ENCODE peak calls at places on chromosomes 6 and 20, in five cellular contexts. N, V, M, J and A are unnamed samples.

GRCh38 chr6:169944415-169944814 is 193.0 kb downstream of the ERMARD start:
- DNase-seq in N (no peak), V (no peak), M (no peak), J (no peak), A (no peak)

GRCh38 chr6:125273965-125274364 is 27.8 kb downstream of the HDDC2 start:
- DNase-seq in N (peak), V (no peak), M (no peak), J (no peak), A (no peak)

GRCh38 chr6:33840064-33840926 is 36.5 kb upstream of the MLN start:
- DNase-seq in N (peak), V (no peak), M (peak), J (no peak), A (no peak)

GRCh38 chr6:105603779-105604592 is 201.1 kb upstream of the PREP start:
- DNase-seq in N (no peak), V (no peak), M (no peak), J (no peak), A (no peak)

GRCh38 chr20:37821691-37822655 is 81.0 kb upstream of the VSTM2L start:
- DNase-seq in N (no peak), V (no peak), M (peak), J (no peak), A (no peak)

GRCh38 chr6:80923816-80924215 is 817.3 kb downstream of the BCKDHB start:
- DNase-seq in N (no peak), V (no peak), M (no peak), J (no peak), A (no peak)

GRCh38 chr6:33187809-33188208 is 4.5 kb downstream of the COL11A2 start:
- DNase-seq in N (no peak), V (no peak), M (no peak), J (no peak), A (no peak)

GRCh38 chr20:54173653-54174451 is at the start of gene CYP24A1:
- DNase-seq in N (no peak), V (no peak), M (no peak), J (no peak), A (no peak)

GRCh38 chr6:147909645-147910044 is 401.2 kb downstream of the SAMD5 start:
- DNase-seq in N (no peak), V (no peak), M (no peak), J (no peak), A (no peak)

DNA sequence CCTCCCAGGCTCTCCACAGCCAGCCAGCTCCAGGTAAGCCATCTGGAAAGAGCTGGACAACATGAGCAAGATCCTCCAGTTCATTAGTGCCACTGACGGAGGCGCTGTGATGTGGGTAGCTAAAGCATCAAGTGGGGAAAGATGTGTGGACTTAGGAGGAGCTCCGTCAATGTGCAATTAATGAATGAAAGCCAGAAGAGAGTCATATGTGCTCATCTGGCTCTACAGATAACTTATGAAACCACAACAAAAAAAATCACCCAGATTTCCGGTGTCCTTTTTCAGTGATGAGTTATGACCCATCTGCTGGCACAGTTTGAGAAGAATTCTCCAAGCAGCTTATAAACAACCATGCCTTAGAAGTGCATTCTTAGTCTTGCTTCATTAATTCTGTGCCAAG is 311.7 kb upstream of the PLCB4 start:
- DNase-seq in N (no peak), V (no peak), M (peak), J (no peak), A (no peak)
- TF ChIP-seq CTCF in N (no peak), V (no peak), M (peak), J (no peak), A (no peak)

DNA sequence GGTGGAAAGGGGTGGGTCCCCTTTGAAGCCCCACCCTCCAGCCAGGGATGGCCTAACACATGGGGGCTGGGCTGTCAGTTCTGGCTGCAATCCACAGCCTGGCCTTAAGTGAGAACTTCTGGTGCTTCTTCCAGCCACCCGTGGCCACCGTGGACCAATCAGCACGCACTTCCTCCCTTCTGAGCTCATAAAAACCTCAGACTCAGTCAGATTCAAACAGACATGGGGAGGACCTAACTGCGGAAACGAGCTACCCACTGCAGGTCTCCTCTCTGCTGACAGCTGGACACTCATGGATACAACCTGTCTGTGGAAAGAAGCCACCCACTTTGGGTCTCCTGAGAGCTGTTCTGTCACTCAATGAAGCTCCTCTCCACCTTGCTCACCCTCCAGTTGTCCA is 20.4 kb upstream of the ZNF391 start:
- DNase-seq in N (no peak), V (no peak), M (no peak), J (no peak), A (no peak)
- TF ChIP-seq CTCF in N (no peak), V (no peak), M (no peak), J (no peak), A (no peak)

GRCh38 chr6:139253656-139254055 is 38.1 kb downstream of the TXLNB start:
- DNase-seq in N (no peak), V (no peak), M (no peak), J (no peak), A (no peak)

GRCh38 chr6:139250296-139251274 is 41.2 kb downstream of the TXLNB start:
- DNase-seq in N (peak), V (peak), M (no peak), J (no peak), A (no peak)

GRCh38 chr6:139254196-139254595 is 37.6 kb downstream of the TXLNB start:
- DNase-seq in N (no peak), V (no peak), M (no peak), J (no peak), A (no peak)

GRCh38 chr6:139251377-139252017 is 40.3 kb downstream of the TXLNB start:
- DNase-seq in N (peak), V (no peak), M (no peak), J (no peak), A (no peak)

GRCh38 chr6:139252018-139252390 is 39.8 kb downstream of the TXLNB start:
- DNase-seq in N (no peak), V (no peak), M (no peak), J (no peak), A (no peak)
- TF ChIP-seq CTCF in N (no peak), V (peak), M (no peak), J (no peak), A (no peak)

DNA sequence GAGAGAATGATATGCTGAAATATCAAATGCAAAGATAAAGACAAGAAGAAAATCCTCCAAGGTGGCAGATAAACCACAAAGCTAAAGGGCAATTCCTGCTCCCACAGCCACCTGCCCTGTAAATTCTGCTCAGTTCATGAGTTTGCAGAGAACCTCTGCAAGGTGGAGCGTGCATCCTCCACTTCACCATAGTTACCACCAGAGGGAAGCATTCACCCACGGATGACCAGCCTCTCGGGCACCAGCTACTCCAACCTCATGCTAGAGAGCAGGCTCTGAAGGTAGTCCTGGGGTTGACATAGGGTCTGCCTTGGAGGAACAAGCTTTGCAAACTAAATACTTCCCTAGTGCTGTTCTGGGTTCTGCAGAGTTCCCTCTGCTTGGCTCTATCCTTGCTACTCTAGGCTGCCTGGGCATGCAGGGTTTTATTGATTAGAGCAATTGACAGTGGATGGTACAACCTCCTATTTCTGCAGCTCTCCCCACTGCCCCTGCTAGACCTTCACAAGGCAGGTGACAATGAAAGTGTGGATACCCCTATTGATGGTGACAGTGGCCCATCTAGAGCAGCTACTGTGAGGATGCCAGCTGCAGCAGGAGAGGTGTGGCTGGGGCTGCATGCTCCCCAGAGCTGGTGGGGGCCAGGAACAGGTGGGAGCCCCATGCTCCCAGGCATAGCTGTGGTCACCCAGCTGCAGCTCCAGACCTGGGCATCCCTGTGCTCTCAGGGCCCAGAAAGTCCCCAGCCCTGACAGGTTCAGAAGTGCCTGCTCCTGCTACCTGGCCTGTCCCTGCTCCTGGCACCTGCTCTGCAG is 51.1 kb downstream of the GGTLC1 start:
- DNase-seq in N (peak), V (peak), M (peak), J (no peak), A (no peak)
- TF ChIP-seq CTCF in N (peak), V (peak), M (peak), J (peak), A (peak)

GRCh38 chr20:61643631-61644386 is 391.7 kb downstream of the CDH4 start:
- DNase-seq in N (peak), V (no peak), M (no peak), J (no peak), A (no peak)
- TF ChIP-seq CTCF in N (no peak), V (peak), M (no peak), J (no peak), A (no peak)

GRCh38 chr6:54243699-54244098 is 64.5 kb upstream of the TINAG start:
- DNase-seq in N (no peak), V (no peak), M (no peak), J (no peak), A (no peak)

GRCh38 chr6:54245265-54245664 is 63.0 kb upstream of the TINAG start:
- DNase-seq in N (no peak), V (no peak), M (no peak), J (no peak), A (no peak)

GRCh38 chr6:54248994-54249393 is 59.2 kb upstream of the TINAG start:
- DNase-seq in N (no peak), V (no peak), M (no peak), J (no peak), A (no peak)

GRCh38 chr6:54248319-54248718 is 59.9 kb upstream of the TINAG start:
- DNase-seq in N (no peak), V (no peak), M (no peak), J (no peak), A (no peak)

DNA sequence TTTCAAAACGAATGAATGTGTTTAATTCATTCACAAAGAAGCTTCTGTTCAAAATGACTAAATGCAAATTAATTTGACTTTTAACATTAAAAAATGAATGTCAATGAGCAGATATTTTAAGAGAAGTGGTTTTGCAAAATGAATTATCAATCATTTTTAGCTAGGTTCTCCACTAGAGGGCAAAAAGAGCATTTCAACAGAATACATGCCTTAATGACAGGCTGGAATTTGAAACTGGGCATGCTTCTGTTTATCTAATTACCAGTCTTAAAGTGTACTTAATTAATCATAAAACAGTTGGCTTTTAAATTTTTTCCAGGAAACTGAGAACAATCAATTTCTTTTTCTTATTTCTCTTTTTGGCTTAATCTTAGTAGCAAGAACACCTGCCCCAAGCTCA is 63.8 kb upstream of the TINAG start:
- DNase-seq in N (no peak), V (peak), M (no peak), J (no peak), A (no peak)
- TF ChIP-seq CTCF in N (no peak), V (peak), M (peak), J (peak), A (peak)

DNA sequence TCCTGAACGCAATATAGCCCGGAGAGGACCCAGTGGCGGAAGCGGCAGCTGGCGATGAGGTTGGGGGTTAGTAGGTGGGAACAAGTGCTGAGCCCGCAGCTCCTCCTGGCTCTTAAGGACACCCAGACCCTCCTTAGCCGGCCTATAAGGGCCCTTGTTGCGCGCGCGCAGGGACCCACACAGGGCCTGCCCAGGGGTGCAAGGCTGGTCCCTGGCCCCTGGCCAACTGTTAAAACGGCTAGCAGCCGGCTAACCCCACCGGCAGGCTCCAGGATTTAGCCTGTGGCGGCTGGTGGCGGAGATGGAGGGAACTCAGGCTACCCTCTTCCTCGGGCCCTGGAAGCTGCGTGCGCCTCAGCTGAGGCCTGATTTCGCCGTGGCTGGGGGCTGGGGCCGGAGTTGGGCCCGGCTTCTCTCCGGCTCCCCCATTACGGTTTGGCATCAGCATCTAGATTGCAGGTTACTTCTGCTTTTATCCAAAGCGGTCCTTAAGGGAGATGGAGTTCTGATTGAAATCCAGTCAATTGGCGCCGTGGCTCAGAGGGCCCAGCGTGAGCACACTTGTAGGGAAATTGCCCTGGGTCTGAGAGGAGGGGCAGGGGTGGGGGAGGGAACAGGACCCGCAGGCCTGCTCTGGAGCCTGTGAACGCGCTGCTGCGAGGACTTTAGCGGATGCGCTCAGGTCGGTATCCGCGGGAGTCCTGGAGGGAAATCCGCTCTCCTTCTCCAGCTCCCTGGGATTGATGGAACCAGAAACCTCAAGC is 37.0 kb upstream of the CCDC167 start:
- DNase-seq in N (no peak), V (no peak), M (no peak), J (no peak), A (no peak)
- TF ChIP-seq CTCF in N (no peak), V (no peak), M (no peak), J (no peak), A (no peak)

GRCh38 chr6:162856885-162857284 is 129.1 kb downstream of the PACRG start:
- DNase-seq in N (peak), V (no peak), M (peak), J (no peak), A (no peak)
- TF ChIP-seq CTCF in N (peak), V (peak), M (peak), J (no peak), A (peak)